ENCODE peak calls at places on chromosomes 6 and 20, in seven cellular contexts. One of them, this sample, is unnamed.

GRCh38 chr20:38173237-38174156 is 8.4 kb upstream of the TGM2 start:
- DNase-seq in neural progenitor cell: peak
- DNase-seq in RWPE1: peak
- DNase-seq in left colon: no peak
- DNase-seq in T47D: no peak
- DNase-seq in effector memory CD8-positive, alpha-beta T cell: no peak
- DNase-seq in activated T-cell treated with anti-CD3 and anti-CD28 coated beads, Interleukin-2, amount 50 U/mL, for 72 hours: no peak
- DNase-seq in this sample: peak

GRCh38 chr6:11705069-11705468 is 73.5 kb downstream of the ADTRP start:
- DNase-seq in neural progenitor cell: no peak
- DNase-seq in RWPE1: no peak
- DNase-seq in left colon: no peak
- DNase-seq in T47D: no peak
- DNase-seq in effector memory CD8-positive, alpha-beta T cell: no peak
- DNase-seq in activated T-cell treated with anti-CD3 and anti-CD28 coated beads, Interleukin-2, amount 50 U/mL, for 72 hours: peak
- DNase-seq in this sample: no peak

GRCh38 chr6:142612956-142613355 is 311.1 kb downstream of the ADGRG6 start:
- DNase-seq in neural progenitor cell: no peak
- DNase-seq in RWPE1: no peak
- DNase-seq in left colon: no peak
- DNase-seq in T47D: no peak
- DNase-seq in effector memory CD8-positive, alpha-beta T cell: no peak
- DNase-seq in activated T-cell treated with anti-CD3 and anti-CD28 coated beads, Interleukin-2, amount 50 U/mL, for 72 hours: no peak
- DNase-seq in this sample: no peak

GRCh38 chr6:25606151-25606550 is 45.9 kb upstream of the SCGN start:
- DNase-seq in neural progenitor cell: no peak
- DNase-seq in RWPE1: no peak
- DNase-seq in left colon: no peak
- DNase-seq in T47D: no peak
- DNase-seq in effector memory CD8-positive, alpha-beta T cell: no peak
- DNase-seq in activated T-cell treated with anti-CD3 and anti-CD28 coated beads, Interleukin-2, amount 50 U/mL, for 72 hours: no peak
- DNase-seq in this sample: no peak

GRCh38 chr6:162187168-162187935 is 540.2 kb downstream of the PRKN start:
- DNase-seq in neural progenitor cell: no peak
- DNase-seq in RWPE1: no peak
- DNase-seq in left colon: no peak
- DNase-seq in T47D: no peak
- DNase-seq in effector memory CD8-positive, alpha-beta T cell: no peak
- DNase-seq in activated T-cell treated with anti-CD3 and anti-CD28 coated beads, Interleukin-2, amount 50 U/mL, for 72 hours: no peak
- DNase-seq in this sample: no peak

GRCh38 chr6:163640641-163641040 is 226.1 kb downstream of the QKI start:
- DNase-seq in neural progenitor cell: no peak
- DNase-seq in RWPE1: no peak
- DNase-seq in left colon: no peak
- DNase-seq in T47D: no peak
- DNase-seq in effector memory CD8-positive, alpha-beta T cell: no peak
- DNase-seq in activated T-cell treated with anti-CD3 and anti-CD28 coated beads, Interleukin-2, amount 50 U/mL, for 72 hours: no peak
- DNase-seq in this sample: no peak

GRCh38 chr20:39253051-39253682 is 291.0 kb downstream of the DHX35 start:
- DNase-seq in neural progenitor cell: no peak
- DNase-seq in RWPE1: no peak
- DNase-seq in left colon: no peak
- DNase-seq in T47D: no peak
- DNase-seq in effector memory CD8-positive, alpha-beta T cell: no peak
- DNase-seq in activated T-cell treated with anti-CD3 and anti-CD28 coated beads, Interleukin-2, amount 50 U/mL, for 72 hours: no peak
- DNase-seq in this sample: no peak

GRCh38 chr20:16054917-16055316 is 518.3 kb downstream of the KIF16B start:
- DNase-seq in neural progenitor cell: no peak
- DNase-seq in RWPE1: no peak
- DNase-seq in left colon: no peak
- DNase-seq in T47D: no peak
- DNase-seq in effector memory CD8-positive, alpha-beta T cell: no peak
- DNase-seq in activated T-cell treated with anti-CD3 and anti-CD28 coated beads, Interleukin-2, amount 50 U/mL, for 72 hours: no peak
- DNase-seq in this sample: no peak

GRCh38 chr6:167401525-167402194 is 76.8 kb downstream of the TTLL2 start:
- DNase-seq in neural progenitor cell: no peak
- DNase-seq in RWPE1: no peak
- DNase-seq in left colon: peak
- DNase-seq in T47D: no peak
- DNase-seq in effector memory CD8-positive, alpha-beta T cell: no peak
- DNase-seq in activated T-cell treated with anti-CD3 and anti-CD28 coated beads, Interleukin-2, amount 50 U/mL, for 72 hours: no peak
- DNase-seq in this sample: no peak

GRCh38 chr6:13741358-13741757 is 29.7 kb upstream of the RANBP9 start:
- DNase-seq in neural progenitor cell: no peak
- DNase-seq in RWPE1: no peak
- DNase-seq in left colon: no peak
- DNase-seq in T47D: no peak
- DNase-seq in effector memory CD8-positive, alpha-beta T cell: no peak
- DNase-seq in activated T-cell treated with anti-CD3 and anti-CD28 coated beads, Interleukin-2, amount 50 U/mL, for 72 hours: no peak
- DNase-seq in this sample: no peak

GRCh38 chr20:53581444-53582311 is 12.0 kb downstream of the ZNF217 start:
- DNase-seq in neural progenitor cell: no peak
- DNase-seq in RWPE1: no peak
- DNase-seq in left colon: peak
- DNase-seq in T47D: no peak
- DNase-seq in effector memory CD8-positive, alpha-beta T cell: no peak
- DNase-seq in activated T-cell treated with anti-CD3 and anti-CD28 coated beads, Interleukin-2, amount 50 U/mL, for 72 hours: no peak
- DNase-seq in this sample: no peak